ENCODE peak calls at places on chromosome 14, in nine cellular contexts. One of them, this sample, is unnamed.

GRCh38 chr14:59189281-59189821 is 884 bp downstream of the DAAM1 start:
- DNase-seq in fibroblast of lung: no peak
- DNase-seq in psoas muscle: peak; percentile 62
- DNase-seq in cardiac fibroblast: peak; percentile 33
- DNase-seq in heart left ventricle: peak; percentile 27
- DNase-seq in A549: peak; percentile 6
- DNase-seq in left ventricle myocardium inferior: no peak
- DNase-seq in HCT116: no peak
- DNase-seq in adrenal gland: peak; percentile 59
- DNase-seq in this sample: peak; percentile 25

GRCh38 chr14:92755495-92755894 is 7.1 kb upstream of the LGMN start:
- DNase-seq in cardiac fibroblast: peak; percentile 36
- DNase-seq in left ventricle myocardium inferior: no peak
- DNase-seq in heart left ventricle: no peak
- DNase-seq in A549: no peak
- DNase-seq in HCT116: no peak
- DNase-seq in adrenal gland: no peak
- DNase-seq in psoas muscle: no peak
- DNase-seq in fibroblast of lung: peak; percentile 14
- DNase-seq in this sample: peak; percentile 15

GRCh38 chr14:49984419-49984818 is 91.5 kb downstream of the ARF6 start:
- DNase-seq in heart left ventricle: no peak
- DNase-seq in adrenal gland: no peak
- DNase-seq in psoas muscle: no peak
- DNase-seq in fibroblast of lung: peak; percentile 61
- DNase-seq in A549: no peak
- DNase-seq in left ventricle myocardium inferior: no peak
- DNase-seq in cardiac fibroblast: no peak
- DNase-seq in HCT116: no peak
- DNase-seq in this sample: peak; percentile 65

GRCh38 chr14:30985796-30986195 is 39.7 kb upstream of the AP4S1 start:
- DNase-seq in psoas muscle: no peak
- DNase-seq in left ventricle myocardium inferior: no peak
- DNase-seq in cardiac fibroblast: no peak
- DNase-seq in HCT116: no peak
- DNase-seq in adrenal gland: no peak
- DNase-seq in A549: no peak
- DNase-seq in heart left ventricle: no peak
- DNase-seq in fibroblast of lung: no peak
- DNase-seq in this sample: no peak

GRCh38 chr14:96264850-96265249 is 8.8 kb downstream of the BDKRB1 start:
- DNase-seq in left ventricle myocardium inferior: no peak
- DNase-seq in psoas muscle: no peak
- DNase-seq in heart left ventricle: no peak
- DNase-seq in A549: no peak
- DNase-seq in fibroblast of lung: peak; percentile 70
- DNase-seq in cardiac fibroblast: peak; percentile 72
- DNase-seq in HCT116: no peak
- DNase-seq in adrenal gland: peak; percentile 28
- DNase-seq in this sample: peak; percentile 62

GRCh38 chr14:64762044-64763034 is 58.1 kb downstream of the PLEKHG3 start:
- DNase-seq in HCT116: peak; percentile 51
- DNase-seq in heart left ventricle: peak; percentile 86
- DNase-seq in cardiac fibroblast: peak; percentile 98
- DNase-seq in left ventricle myocardium inferior: peak; percentile 82
- DNase-seq in A549: peak; percentile 90
- DNase-seq in adrenal gland: peak; percentile 92
- DNase-seq in psoas muscle: peak; percentile 90
- DNase-seq in fibroblast of lung: peak; percentile 94
- DNase-seq in this sample: peak; percentile 98

GRCh38 chr14:32350020-32350419 is 20.9 kb downstream of the AKAP6 start:
- DNase-seq in left ventricle myocardium inferior: no peak
- DNase-seq in heart left ventricle: no peak
- DNase-seq in fibroblast of lung: no peak
- DNase-seq in A549: no peak
- DNase-seq in adrenal gland: no peak
- DNase-seq in cardiac fibroblast: no peak
- DNase-seq in HCT116: no peak
- DNase-seq in psoas muscle: no peak
- DNase-seq in this sample: no peak

GRCh38 chr14:21846227-21846885 is 172.7 kb upstream of the OR4E1 start:
- DNase-seq in psoas muscle: no peak
- DNase-seq in adrenal gland: no peak
- DNase-seq in A549: no peak
- DNase-seq in left ventricle myocardium inferior: no peak
- DNase-seq in heart left ventricle: no peak
- DNase-seq in cardiac fibroblast: no peak
- DNase-seq in fibroblast of lung: no peak
- DNase-seq in HCT116: no peak
- DNase-seq in this sample: no peak

GRCh38 chr14:60738843-60739508 is 4.4 kb downstream of the MNAT1 start:
- DNase-seq in fibroblast of lung: no peak
- DNase-seq in left ventricle myocardium inferior: no peak
- DNase-seq in adrenal gland: no peak
- DNase-seq in cardiac fibroblast: peak; percentile 23
- DNase-seq in A549: no peak
- DNase-seq in HCT116: no peak
- DNase-seq in psoas muscle: no peak
- DNase-seq in heart left ventricle: no peak
- DNase-seq in this sample: no peak

GRCh38 chr14:102827716-102828115 is 50.5 kb downstream of the TRAF3 start:
- DNase-seq in A549: no peak
- DNase-seq in left ventricle myocardium inferior: no peak
- DNase-seq in heart left ventricle: no peak
- DNase-seq in fibroblast of lung: peak; percentile 51
- DNase-seq in psoas muscle: no peak
- DNase-seq in cardiac fibroblast: no peak
- DNase-seq in adrenal gland: no peak
- DNase-seq in HCT116: no peak
- DNase-seq in this sample: no peak

GRCh38 chr14:93717222-93717967 is 70.9 kb downstream of the PRIMA1 start:
- DNase-seq in fibroblast of lung: no peak
- DNase-seq in psoas muscle: no peak
- DNase-seq in heart left ventricle: no peak
- DNase-seq in HCT116: no peak
- DNase-seq in adrenal gland: peak; percentile 34
- DNase-seq in A549: no peak
- DNase-seq in left ventricle myocardium inferior: no peak
- DNase-seq in cardiac fibroblast: no peak
- DNase-seq in this sample: no peak

GRCh38 chr14:25050494-25051170 is 685 bp upstream of the STXBP6 start:
- DNase-seq in cardiac fibroblast: peak; percentile 82
- DNase-seq in HCT116: no peak
- DNase-seq in fibroblast of lung: peak; percentile 80
- DNase-seq in heart left ventricle: no peak
- DNase-seq in psoas muscle: no peak
- DNase-seq in left ventricle myocardium inferior: no peak
- DNase-seq in A549: no peak
- DNase-seq in adrenal gland: no peak
- DNase-seq in this sample: peak; percentile 55

GRCh38 chr14:85934123-85934885 is 404.4 kb downstream of the FLRT2 start:
- DNase-seq in heart left ventricle: peak; percentile 33
- DNase-seq in fibroblast of lung: peak; percentile 21
- DNase-seq in A549: peak; percentile 13
- DNase-seq in HCT116: no peak
- DNase-seq in adrenal gland: peak; percentile 60
- DNase-seq in psoas muscle: no peak
- DNase-seq in left ventricle myocardium inferior: no peak
- DNase-seq in cardiac fibroblast: peak; percentile 1
- DNase-seq in this sample: peak; percentile 68

GRCh38 chr14:76931629-76932402 is 96.7 kb downstream of the IRF2BPL start:
- DNase-seq in HCT116: no peak
- DNase-seq in left ventricle myocardium inferior: no peak
- DNase-seq in heart left ventricle: no peak
- DNase-seq in A549: no peak
- DNase-seq in fibroblast of lung: no peak
- DNase-seq in adrenal gland: no peak
- DNase-seq in psoas muscle: no peak
- DNase-seq in cardiac fibroblast: no peak
- DNase-seq in this sample: no peak

DNA sequence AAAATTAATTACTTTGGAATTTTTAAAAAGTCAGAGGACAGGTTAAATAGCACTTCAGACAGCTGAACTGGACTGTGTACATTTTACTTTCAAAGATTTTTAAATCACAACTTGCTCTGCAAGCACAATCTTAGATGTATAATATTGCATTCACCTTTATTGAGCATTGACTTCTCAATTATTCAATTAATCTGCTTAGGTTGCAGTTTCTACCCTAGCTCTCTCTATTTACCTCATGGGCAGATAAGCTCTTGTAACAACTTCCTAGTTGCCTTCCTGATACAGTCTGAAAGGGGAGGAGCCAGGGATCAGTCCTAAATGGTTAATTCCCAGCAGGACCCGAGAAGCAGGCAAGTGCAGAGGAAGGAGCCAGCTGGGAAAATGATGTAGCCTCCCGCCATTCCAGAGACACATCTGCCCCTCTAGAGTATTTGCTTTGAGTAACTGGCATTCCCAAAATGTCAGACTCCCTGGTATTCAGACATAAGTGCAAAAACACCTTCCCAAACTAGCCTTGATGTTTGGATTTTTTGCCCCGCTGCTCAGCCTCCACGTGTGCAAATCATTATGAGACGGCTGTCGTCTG is 302.8 kb downstream of the GALC start:
- DNase-seq in left ventricle myocardium inferior: no peak
- DNase-seq in A549: no peak
- DNase-seq in fibroblast of lung: no peak
- DNase-seq in HCT116: no peak
- DNase-seq in cardiac fibroblast: no peak
- DNase-seq in psoas muscle: no peak
- DNase-seq in adrenal gland: no peak
- DNase-seq in heart left ventricle: no peak
- DNase-seq in this sample: no peak
- TF ChIP-seq CTCF in left ventricle myocardium inferior: no peak
- TF ChIP-seq CTCF in A549: no peak
- TF ChIP-seq CTCF in fibroblast of lung: no peak
- TF ChIP-seq CTCF in HCT116: no peak
- TF ChIP-seq CTCF in cardiac fibroblast: no peak
- TF ChIP-seq CTCF in psoas muscle: no peak
- TF ChIP-seq CTCF in adrenal gland: no peak
- TF ChIP-seq CTCF in heart left ventricle: no peak
- TF ChIP-seq CTCF in this sample: no peak

DNA sequence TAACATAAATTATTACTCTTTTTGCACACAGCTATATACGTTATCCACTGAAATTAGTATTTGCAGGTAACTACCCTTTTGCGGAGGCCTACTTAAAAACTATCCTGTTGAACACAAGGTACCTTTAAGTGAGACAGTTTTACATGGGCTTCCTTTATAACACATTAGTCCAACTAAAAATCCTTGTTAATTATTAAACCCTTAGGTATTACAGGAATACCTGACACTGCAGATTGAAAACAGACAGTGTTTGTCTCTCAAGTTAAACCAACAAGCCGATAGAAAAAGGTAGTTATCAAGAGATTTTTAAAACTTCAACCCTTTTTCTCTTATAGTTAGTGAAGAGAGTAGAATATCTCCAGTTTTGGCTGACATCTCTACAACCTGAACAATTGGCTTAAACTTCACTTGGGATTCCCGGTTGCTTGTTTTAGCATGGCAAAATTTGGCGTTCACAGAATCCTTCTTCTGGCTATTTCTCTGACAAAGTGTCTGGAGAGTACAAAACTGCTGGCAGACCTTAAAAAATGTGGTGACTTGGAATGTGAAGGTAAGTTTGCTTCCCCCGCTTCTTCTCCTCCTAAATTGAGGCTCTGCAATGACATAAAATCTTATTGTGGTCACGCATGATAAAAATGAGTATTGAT is at the start of gene MIA2:
- DNase-seq in heart left ventricle: no peak
- DNase-seq in adrenal gland: no peak
- DNase-seq in HCT116: no peak
- DNase-seq in A549: peak; percentile 12
- DNase-seq in psoas muscle: no peak
- DNase-seq in cardiac fibroblast: no peak
- DNase-seq in fibroblast of lung: no peak
- DNase-seq in left ventricle myocardium inferior: no peak
- DNase-seq in this sample: no peak
- H3K4me3 ChIP-seq in heart left ventricle: no peak within 1 kb of the TSS
- H3K4me3 ChIP-seq in adrenal gland: no peak within 1 kb of the TSS
- H3K4me3 ChIP-seq in HCT116: peak within 1 kb of the TSS; percentile 36
- H3K4me3 ChIP-seq in A549: peak within 1 kb of the TSS; percentile 30
- H3K4me3 ChIP-seq in psoas muscle: no peak within 1 kb of the TSS
- H3K4me3 ChIP-seq in cardiac fibroblast: no peak within 1 kb of the TSS
- H3K4me3 ChIP-seq in fibroblast of lung: no peak within 1 kb of the TSS
- H3K4me3 ChIP-seq in left ventricle myocardium inferior: no peak within 1 kb of the TSS
- H3K4me3 ChIP-seq in this sample: no peak within 1 kb of the TSS

DNA sequence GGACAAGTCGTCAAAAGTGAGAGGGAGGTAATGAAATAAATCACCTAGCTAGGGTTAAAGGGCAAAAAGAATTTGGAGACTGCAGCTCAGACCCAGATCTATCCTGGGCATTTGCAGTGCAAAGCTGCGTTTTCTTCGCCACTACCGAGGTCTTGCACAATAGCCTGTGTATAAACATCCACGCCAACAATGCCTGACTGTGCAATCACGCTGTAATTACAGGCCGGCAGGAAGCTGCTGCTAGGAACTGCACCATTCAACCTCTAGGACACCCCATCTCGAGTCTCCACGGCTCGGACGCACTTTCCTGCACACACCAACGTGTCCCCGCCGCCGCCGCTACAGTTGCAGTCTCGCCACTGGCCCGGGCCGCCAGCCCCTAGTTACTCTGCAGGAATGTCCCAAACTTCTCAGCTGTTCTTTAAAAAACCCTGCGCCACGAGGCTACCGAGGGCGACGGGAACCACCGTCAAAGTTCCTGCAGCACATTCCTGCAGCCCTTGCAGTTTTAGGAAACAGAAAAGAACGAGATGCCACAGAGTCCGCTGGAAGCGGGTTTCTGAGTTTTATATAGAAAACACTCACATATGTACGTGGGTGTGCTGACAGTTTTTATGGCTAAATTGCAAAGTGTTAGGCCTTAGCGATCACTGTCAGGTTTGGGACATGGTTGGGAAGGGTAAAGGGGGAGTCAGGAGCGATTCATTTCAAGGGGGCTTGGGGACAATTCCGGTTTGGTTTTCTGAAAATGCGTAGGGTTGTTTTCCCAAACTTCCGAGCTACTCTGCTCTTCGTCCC is 65.6 kb upstream of the PTGR2 start:
- DNase-seq in HCT116: peak; percentile 46
- DNase-seq in heart left ventricle: peak; percentile 66
- DNase-seq in A549: peak; percentile 60
- DNase-seq in left ventricle myocardium inferior: peak; percentile 70
- DNase-seq in psoas muscle: peak; percentile 91
- DNase-seq in adrenal gland: peak; percentile 93
- DNase-seq in fibroblast of lung: peak; percentile 98
- DNase-seq in cardiac fibroblast: peak; percentile 96
- DNase-seq in this sample: peak; percentile 99
- TF ChIP-seq CTCF in HCT116: no peak
- TF ChIP-seq CTCF in heart left ventricle: no peak
- TF ChIP-seq CTCF in A549: no peak
- TF ChIP-seq CTCF in left ventricle myocardium inferior: peak; percentile 53
- TF ChIP-seq CTCF in psoas muscle: peak; percentile 28
- TF ChIP-seq CTCF in adrenal gland: no peak
- TF ChIP-seq CTCF in fibroblast of lung: peak; percentile 38
- TF ChIP-seq CTCF in cardiac fibroblast: peak; percentile 35
- TF ChIP-seq CTCF in this sample: peak; percentile 26

GRCh38 chr14:20434701-20435453 is 1.1 kb downstream of the KLHL33 start:
- DNase-seq in fibroblast of lung: no peak
- DNase-seq in psoas muscle: peak; percentile 93
- DNase-seq in adrenal gland: peak; percentile 70
- DNase-seq in left ventricle myocardium inferior: peak; percentile 62
- DNase-seq in HCT116: no peak
- DNase-seq in cardiac fibroblast: peak; percentile 49
- DNase-seq in heart left ventricle: peak; percentile 44
- DNase-seq in A549: no peak
- DNase-seq in this sample: no peak
- H3K4me3 ChIP-seq in fibroblast of lung: peak overlapping the region; percentile 8
- H3K4me3 ChIP-seq in psoas muscle: peak overlapping the region; percentile 67
- H3K4me3 ChIP-seq in adrenal gland: no peak overlapping the region
- H3K4me3 ChIP-seq in left ventricle myocardium inferior: peak overlapping the region; percentile 63
- H3K4me3 ChIP-seq in HCT116: no peak overlapping the region
- H3K4me3 ChIP-seq in cardiac fibroblast: peak overlapping the region; percentile 15
- H3K4me3 ChIP-seq in heart left ventricle: peak overlapping the region; percentile 61
- H3K4me3 ChIP-seq in A549: no peak overlapping the region
- H3K4me3 ChIP-seq in this sample: peak overlapping the region; percentile 29